ENCODE peak calls at places on chromosomes 1 and 21, in seven cellular contexts. O, P, F, W, L, A and Q are unnamed samples.
A peak's percentile ranks its signal among the peaks of the same experiment; 100 is the strongest.

GRCh38 chr1:184387871-184388670 is 1.2 kb downstream of the C1orf21 start:
- DNase-seq in F (no peak), W (peak; percentile 91), L (no peak), O (no peak), A (peak; percentile 40), P (peak; percentile 89), Q (no peak)

GRCh38 chr1:84982395-84982794 is 14.5 kb downstream of the MCOLN2 start:
- DNase-seq in O (no peak), A (no peak), P (no peak), F (no peak), L (no peak), W (no peak), Q (no peak)

GRCh38 chr1:23947366-23947765 is 12.3 kb upstream of the PNRC2 start:
- DNase-seq in O (no peak), L (no peak), W (no peak), A (no peak), P (no peak), F (no peak), Q (no peak)

GRCh38 chr21:36478941-36479340 is 981 bp downstream of the CLDN14 start:
- DNase-seq in P (no peak), F (no peak), L (no peak), A (peak; percentile 17), W (peak; percentile 55), O (peak; percentile 46), Q (peak; percentile 48)

GRCh38 chr1:176206961-176207902 is at the start of gene COP1:
- DNase-seq in L (peak; percentile 91), W (peak; percentile 98), A (peak; percentile 98), F (peak; percentile 97), P (peak; percentile 93), O (peak; percentile 97), Q (peak; percentile 98)

GRCh38 chr1:68571499-68571898 is 74.6 kb upstream of the DEPDC1 start:
- DNase-seq in W (peak; percentile 21), F (no peak), L (no peak), A (no peak), P (no peak), O (no peak), Q (no peak)

GRCh38 chr1:26164036-26164927 is 4.5 kb downstream of the C1orf232 start:
- DNase-seq in F (peak; percentile 45), A (peak; percentile 80), P (no peak), L (no peak), O (peak; percentile 85), W (peak; percentile 67), Q (no peak)

GRCh38 chr21:35607406-35607805 is 452.9 kb downstream of the SETD4 start:
- DNase-seq in O (no peak), W (no peak), F (no peak), L (no peak), P (no peak), A (no peak), Q (no peak)

GRCh38 chr1:58397187-58397820 is 149.2 kb downstream of the OMA1 start:
- DNase-seq in L (no peak), W (peak; percentile 92), P (peak; percentile 80), A (peak; percentile 90), F (no peak), O (no peak), Q (no peak)

GRCh38 chr1:42142894-42143675 is 10.1 kb upstream of the GUCA2B start:
- DNase-seq in O (no peak), W (no peak), F (peak; percentile 46), L (no peak), A (no peak), P (no peak), Q (no peak)
- H3K9ac ChIP-seq in O (no peak overlapping the region), W (no peak overlapping the region), F (no peak overlapping the region), L (no peak overlapping the region), A (no peak overlapping the region), P (no peak overlapping the region), Q (no peak overlapping the region)

GRCh38 chr1:2833454-2834145 is 32.1 kb upstream of the TTC34 start:
- DNase-seq in L (no peak), P (no peak), A (no peak), F (no peak), O (no peak), W (no peak), Q (no peak)

GRCh38 chr1:2829846-2830615 is 28.5 kb upstream of the TTC34 start:
- DNase-seq in L (no peak), O (no peak), F (no peak), W (no peak), A (no peak), P (no peak), Q (no peak)

GRCh38 chr1:2830761-2831425 is 29.4 kb upstream of the TTC34 start:
- DNase-seq in A (no peak), W (no peak), L (no peak), P (no peak), O (no peak), F (no peak), Q (no peak)

GRCh38 chr1:2832506-2833453 is 31.3 kb upstream of the TTC34 start:
- DNase-seq in W (no peak), P (no peak), F (no peak), O (no peak), A (no peak), L (no peak), Q (no peak)

DNA sequence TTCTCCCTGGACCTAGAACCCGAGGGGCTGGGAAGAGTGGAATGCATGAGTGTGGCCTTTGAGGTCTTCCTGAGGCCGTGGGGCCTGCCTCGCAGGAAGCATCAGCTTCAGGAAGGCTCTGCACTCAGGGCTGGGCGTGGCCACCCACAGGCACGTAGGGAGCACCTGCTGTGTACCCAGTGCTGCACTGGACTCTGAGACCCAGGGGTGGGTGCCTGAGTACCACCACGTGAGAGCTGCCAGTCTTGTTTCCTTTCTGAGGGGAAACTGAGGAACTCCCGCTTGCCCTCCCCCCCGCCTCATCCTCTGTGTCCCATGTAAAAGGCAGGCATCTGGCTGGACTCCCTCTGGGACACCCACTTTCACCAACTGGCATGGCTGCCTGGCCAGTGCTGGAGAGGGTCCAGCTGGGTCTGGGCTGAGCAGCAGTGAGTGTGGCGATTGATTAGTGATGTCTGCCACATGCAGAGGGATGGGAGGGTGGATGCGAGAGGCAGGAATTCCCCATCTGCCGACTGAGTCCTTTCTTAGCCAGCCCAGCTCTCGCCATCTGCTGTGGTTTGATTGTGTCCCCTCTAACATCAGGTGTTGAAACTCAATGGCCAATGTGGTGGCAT is 30.2 kb upstream of the TTC34 start:
- DNase-seq in L (no peak), W (no peak), P (no peak), F (no peak), A (no peak), O (no peak), Q (no peak)
- H3K9ac ChIP-seq in L (no peak overlapping the region), W (no peak overlapping the region), P (no peak overlapping the region), F (no peak overlapping the region), A (no peak overlapping the region), O (no peak overlapping the region), Q (no peak overlapping the region)

GRCh38 chr1:87226341-87226760 is 102.3 kb upstream of the LMO4 start:
- DNase-seq in F (no peak), W (peak; percentile 97), O (peak; percentile 47), L (no peak), A (peak; percentile 87), P (peak; percentile 100), Q (peak; percentile 88)
- H3K9ac ChIP-seq in F (no peak overlapping the region), W (peak overlapping the region; percentile 54), O (no peak overlapping the region), L (no peak overlapping the region), A (no peak overlapping the region), P (peak overlapping the region; percentile 1), Q (no peak overlapping the region)

GRCh38 chr1:13589403-13589802 is 5.8 kb downstream of the PDPN start:
- DNase-seq in F (no peak), O (no peak), W (no peak), L (no peak), A (no peak), P (no peak), Q (no peak)

GRCh38 chr1:13590486-13590885 is 6.9 kb downstream of the PDPN start:
- DNase-seq in L (no peak), W (no peak), A (no peak), P (no peak), O (no peak), F (no peak), Q (no peak)

GRCh38 chr1:13597166-13597565 is 13.5 kb downstream of the PDPN start:
- DNase-seq in P (no peak), O (no peak), L (no peak), W (no peak), A (no peak), F (no peak), Q (no peak)

GRCh38 chr1:13588946-13589345 is 5.3 kb downstream of the PDPN start:
- DNase-seq in P (no peak), L (no peak), F (no peak), O (no peak), W (no peak), A (no peak), Q (no peak)

GRCh38 chr1:13593511-13594131 is 10.0 kb downstream of the PDPN start:
- DNase-seq in W (peak; percentile 92), L (no peak), O (peak; percentile 43), A (peak; percentile 83), F (no peak), P (peak; percentile 36), Q (no peak)
- H3K9ac ChIP-seq in W (peak overlapping the region; percentile 68), L (no peak overlapping the region), O (no peak overlapping the region), A (no peak overlapping the region), F (no peak overlapping the region), P (no peak overlapping the region), Q (no peak overlapping the region)

GRCh38 chr21:29232601-29233541 is 65.9 kb upstream of the BACH1 start:
- DNase-seq in W (peak; percentile 85), O (no peak), F (no peak), L (no peak), A (peak; percentile 51), P (peak; percentile 55), Q (no peak)

GRCh38 chr21:29231781-29232548 is 66.8 kb upstream of the BACH1 start:
- DNase-seq in P (no peak), F (no peak), L (no peak), O (no peak), A (no peak), W (no peak), Q (no peak)

GRCh38 chr21:29233611-29234540 is 64.8 kb upstream of the BACH1 start:
- DNase-seq in O (no peak), W (no peak), L (no peak), F (no peak), A (peak; percentile 47), P (no peak), Q (no peak)

GRCh38 chr21:29228306-29228705 is 70.4 kb upstream of the BACH1 start:
- DNase-seq in W (no peak), F (peak; percentile 12), A (no peak), L (no peak), O (no peak), P (no peak), Q (no peak)

DNA sequence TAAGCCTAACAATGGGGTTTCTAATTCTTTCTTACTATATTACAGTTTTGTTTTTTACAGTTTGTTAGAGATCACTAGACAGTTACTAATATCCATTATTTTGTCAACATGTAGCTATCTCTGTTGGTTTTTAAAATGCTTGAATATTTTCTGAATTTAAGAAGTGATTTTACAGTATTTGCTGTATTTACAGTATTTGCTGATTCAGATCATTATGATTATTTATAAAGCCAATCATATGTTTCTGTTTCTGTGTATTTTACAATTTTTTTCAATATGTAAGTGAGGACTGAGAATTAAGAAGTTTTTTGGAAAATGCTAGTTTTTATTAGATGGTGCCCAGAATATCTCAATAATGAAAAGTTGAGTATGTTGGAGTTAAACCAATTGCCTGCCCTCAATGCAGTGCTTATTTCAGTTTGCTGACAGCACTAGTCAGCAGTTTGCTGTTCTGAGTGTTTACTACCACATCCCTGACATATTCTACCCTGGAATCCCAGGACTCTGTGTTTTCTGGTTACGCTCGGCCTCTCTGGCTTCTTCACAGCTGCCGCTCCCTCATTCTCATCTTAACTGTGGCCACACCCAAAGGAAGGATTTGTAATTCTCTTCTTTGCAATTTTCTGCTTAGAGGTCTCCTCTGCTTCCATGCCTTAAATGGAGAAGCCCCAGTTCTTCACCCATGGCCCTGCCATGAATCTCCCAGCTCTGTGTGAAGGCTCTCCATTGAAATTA is 68.0 kb upstream of the BACH1 start:
- DNase-seq in P (no peak), W (peak; percentile 68), O (no peak), A (no peak), L (no peak), F (no peak), Q (no peak)
- H3K9ac ChIP-seq in P (no peak overlapping the region), W (no peak overlapping the region), O (no peak overlapping the region), A (no peak overlapping the region), L (no peak overlapping the region), F (no peak overlapping the region), Q (no peak overlapping the region)